ENCODE peak calls at places on chromosomes 6 and 20, in eight cellular contexts. V, F, E, X, T, M, Y and S are unnamed samples.
A peak's percentile ranks its signal among the peaks of the same experiment; 100 is the strongest.

GRCh38 chr20:62066339-62066982 is 780 bp upstream of the TAF4 start:
- DNase-seq in X (peak; percentile 73), V (peak; percentile 88), F (peak; percentile 91), T (peak; percentile 73), Y (peak; percentile 67), M (peak; percentile 57), E (peak; percentile 87), S (no peak)

GRCh38 chr6:28807682-28808280 is 116.0 kb downstream of the TRIM27 start:
- DNase-seq in E (peak; percentile 90), X (peak; percentile 81), Y (no peak), F (no peak), V (peak; percentile 43), T (peak; percentile 63), M (no peak), S (no peak)

GRCh38 chr6:21601341-21601740 is 7.8 kb downstream of the SOX4 start:
- DNase-seq in F (no peak), V (no peak), Y (no peak), T (no peak), E (peak; percentile 23), X (no peak), M (no peak), S (no peak)

GRCh38 chr6:98794306-98794852 is 40.0 kb upstream of the POU3F2 start:
- DNase-seq in V (no peak), T (no peak), F (no peak), Y (no peak), M (no peak), X (no peak), E (no peak), S (no peak)

GRCh38 chr6:166417285-166417691 is 34.5 kb upstream of the MPC1 start:
- DNase-seq in V (no peak), Y (no peak), X (no peak), M (no peak), E (no peak), F (no peak), T (no peak), S (no peak)

GRCh38 chr6:170180671-170181337 is 110.1 kb downstream of the DLL1 start:
- DNase-seq in Y (no peak), T (no peak), E (no peak), F (peak; percentile 69), M (no peak), V (no peak), X (no peak), S (peak; percentile 89)

GRCh38 chr6:40176117-40176516 is 241.9 kb upstream of the MOCS1 start:
- DNase-seq in V (no peak), X (no peak), M (no peak), Y (no peak), E (no peak), F (no peak), T (no peak), S (no peak)

GRCh38 chr20:62068997-62069396 is 3.3 kb upstream of the TAF4 start:
- DNase-seq in T (peak; percentile 3), E (peak; percentile 50), M (no peak), V (no peak), F (peak; percentile 31), X (no peak), Y (peak; percentile 22), S (no peak)

GRCh38 chr6:165581678-165582077 is 81.4 kb downstream of the PDE10A start:
- DNase-seq in T (no peak), F (no peak), V (no peak), Y (no peak), M (no peak), E (no peak), X (no peak), S (no peak)

GRCh38 chr6:30881987-30882763 is 2.1 kb upstream of the DDR1 start:
- DNase-seq in F (no peak), T (no peak), X (no peak), V (peak; percentile 15), E (peak; percentile 85), M (no peak), Y (no peak), S (no peak)

GRCh38 chr6:106199331-106199730 is 113.2 kb downstream of the PRDM1 start:
- DNase-seq in V (no peak), X (no peak), T (no peak), Y (no peak), E (no peak), M (no peak), F (no peak), S (no peak)

GRCh38 chr20:14712302-14712739 is 374.9 kb upstream of the FLRT3 start:
- DNase-seq in T (no peak), F (no peak), E (peak; percentile 19), X (no peak), Y (no peak), M (no peak), V (no peak), S (no peak)

GRCh38 chr6:83911278-83911677 is 51.8 kb downstream of the CYB5R4 start:
- DNase-seq in V (no peak), M (no peak), T (no peak), Y (no peak), X (no peak), E (no peak), F (no peak), S (no peak)

GRCh38 chr6:129865013-129865412 is 3.9 kb upstream of the TMEM244 start:
- DNase-seq in X (peak; percentile 13), T (peak; percentile 45), Y (no peak), F (no peak), V (no peak), E (no peak), M (no peak), S (no peak)

GRCh38 chr6:93581371-93581770 is 162.0 kb upstream of the EPHA7 start:
- DNase-seq in E (no peak), T (no peak), X (no peak), Y (no peak), M (no peak), F (no peak), V (no peak), S (no peak)

GRCh38 chr20:56289652-56290051 is 41.1 kb downstream of the MC3R start:
- DNase-seq in Y (no peak), T (no peak), F (no peak), V (no peak), M (no peak), X (no peak), E (no peak), S (peak; percentile 39)

GRCh38 chr6:168182908-168183612 is 104.0 kb upstream of the FRMD1 start:
- DNase-seq in T (no peak), V (no peak), E (no peak), M (no peak), F (no peak), X (no peak), Y (no peak), S (no peak)

GRCh38 chr6:151092561-151092960 is 147.2 kb upstream of the AKAP12 start:
- DNase-seq in V (no peak), F (no peak), E (no peak), M (no peak), X (no peak), Y (no peak), T (no peak), S (no peak)

GRCh38 chr20:62464990-62465389 is 10.8 kb downstream of the GATA5 start:
- DNase-seq in F (no peak), T (no peak), V (no peak), Y (no peak), E (no peak), X (no peak), M (no peak), S (no peak)

GRCh38 chr6:113632220-113632864 is 224.8 kb upstream of the MARCKS start:
- DNase-seq in X (peak; percentile 78), F (no peak), E (no peak), T (no peak), V (no peak), Y (peak; percentile 54), M (peak; percentile 45), S (no peak)

GRCh38 chr20:8509809-8510208 is 377.7 kb downstream of the PLCB1 start:
- DNase-seq in F (no peak), V (peak; percentile 28), E (no peak), T (no peak), Y (no peak), X (no peak), M (no peak), S (no peak)

GRCh38 chr20:60212695-60213094 is 254.5 kb downstream of the CDH26 start:
- DNase-seq in F (no peak), M (no peak), E (no peak), V (no peak), Y (no peak), X (no peak), T (no peak), S (peak; percentile 70)
- H3K4me1 ChIP-seq in F (no peaks in the 10 kb centered on the region), M (no peaks in the 10 kb centered on the region), E (no peaks in the 10 kb centered on the region), V (no peaks in the 10 kb centered on the region), Y (no peaks in the 10 kb centered on the region), X (no peaks in the 10 kb centered on the region), T (no peaks in the 10 kb centered on the region), S (no peaks in the 10 kb centered on the region)

DNA sequence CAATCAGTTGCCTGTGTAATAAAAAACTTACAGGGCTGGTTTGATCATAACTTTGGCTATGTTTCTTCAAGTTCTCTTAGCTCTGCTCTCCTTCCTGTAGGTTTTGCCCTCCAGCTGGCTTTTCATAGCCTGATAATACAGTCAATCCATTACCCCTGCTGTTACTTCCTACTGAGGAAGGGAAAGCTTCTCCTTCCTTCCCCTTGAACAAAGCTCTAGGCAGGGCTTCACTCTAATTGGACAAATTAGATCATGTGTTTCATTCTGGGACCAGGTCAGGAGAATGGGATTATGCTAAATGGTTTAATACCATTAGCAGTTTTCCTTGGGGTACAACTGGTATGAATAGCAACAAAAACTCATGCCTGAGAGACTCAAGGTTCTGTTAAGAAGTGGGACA is 106.8 kb upstream of the MCHR2 start:
- DNase-seq in Y (no peak), V (no peak), M (no peak), T (no peak), E (no peak), X (no peak), F (no peak), S (no peak)
- TF ChIP-seq POLR2AphosphoS5 in Y (no peak), V (no peak), M (no peak), T (no peak), E (no peak), X (no peak), F (no peak), S (no peak)

DNA sequence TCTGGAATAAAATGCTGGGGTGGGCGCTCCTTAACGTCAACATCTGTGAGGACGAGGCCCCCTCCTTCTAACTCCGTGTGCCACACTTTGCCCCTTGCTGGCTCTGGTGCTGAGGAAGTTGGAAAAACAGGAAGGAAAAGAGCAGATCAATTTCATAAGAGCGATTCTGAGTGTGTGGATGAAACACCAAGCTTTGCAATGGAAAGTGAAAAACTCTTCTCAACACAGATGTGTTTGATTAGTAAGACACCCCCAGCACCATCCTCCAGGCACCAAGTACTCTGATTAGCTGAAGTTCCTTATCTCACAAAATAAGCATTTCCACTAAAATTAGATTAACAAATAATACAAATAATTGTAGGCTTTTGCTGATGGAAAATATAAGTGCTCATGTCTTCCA is 447.1 kb downstream of the MAFB start:
- DNase-seq in E (no peak), V (peak; percentile 50), X (no peak), F (no peak), Y (no peak), T (no peak), M (no peak), S (peak; percentile 75)
- H3K27ac ChIP-seq in E (no peak overlapping the region), V (peak overlapping the region; percentile 62), X (no peak overlapping the region), F (no peak overlapping the region), Y (no peak overlapping the region), T (no peak overlapping the region), M (no peak overlapping the region), S (no peak overlapping the region)

DNA sequence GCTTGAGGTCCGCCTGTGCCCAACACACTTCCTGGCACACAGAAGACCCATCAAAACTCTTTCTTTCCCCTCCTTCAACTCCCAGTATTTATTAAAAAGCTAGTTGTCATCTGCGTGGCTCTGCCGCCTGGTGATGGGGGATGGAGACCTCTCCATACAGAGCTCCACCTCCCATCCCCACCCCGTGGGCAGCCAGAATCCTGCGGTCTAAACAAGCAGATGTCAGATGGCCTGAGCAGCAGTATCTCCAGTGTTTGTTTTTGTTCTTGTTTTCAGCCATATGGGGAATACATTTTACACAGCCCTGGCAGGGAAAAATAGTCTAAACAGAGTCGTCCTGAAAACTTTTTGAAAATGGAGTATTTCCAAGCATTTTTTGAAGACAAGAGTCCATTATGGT is 91.3 kb downstream of the TCP11 start:
- DNase-seq in V (peak; percentile 66), X (no peak), M (no peak), F (no peak), T (peak; percentile 36), Y (peak; percentile 51), E (no peak), S (no peak)
- H3K4me1 ChIP-seq in V (peaks cover 30% of the 10 kb centered on the region), X (peaks cover 13% of the 10 kb centered on the region), M (peaks cover 64% of the 10 kb centered on the region), F (peaks cover 62% of the 10 kb centered on the region), T (no peaks in the 10 kb centered on the region), Y (peaks cover 69% of the 10 kb centered on the region), E (peaks cover 41% of the 10 kb centered on the region), S (peaks cover 100% of the 10 kb centered on the region)